ENCODE peak calls at places on chromosomes 3 and 15, in six cellular contexts. N, S, O, Q, Z and U are unnamed samples.

GRCh38 chr3:57518276-57518914 is 25.7 kb downstream of the DNAH12 start:
- DNase-seq in N (peak; percentile 65), Z (no peak), Q (peak; percentile 9), O (no peak), S (no peak), U (no peak)

GRCh38 chr15:40427188-40427587 is 13.6 kb upstream of the BAHD1 start:
- DNase-seq in N (no peak), S (no peak), Q (no peak), Z (no peak), O (no peak), U (no peak)

GRCh38 chr3:101531473-101532086 is 18.6 kb upstream of the SENP7 start:
- DNase-seq in O (no peak), S (no peak), Z (no peak), Q (no peak), N (no peak), U (no peak)

GRCh38 chr3:190597291-190597690 is 83.4 kb downstream of the IL1RAP start:
- DNase-seq in N (no peak), Z (no peak), O (no peak), S (no peak), Q (no peak), U (no peak)

GRCh38 chr15:78105541-78106241 is 13.3 kb downstream of the SH2D7 start:
- DNase-seq in Q (no peak), Z (no peak), S (no peak), N (peak; percentile 27), O (no peak), U (no peak)

GRCh38 chr3:172246107-172246870 is 202.0 kb downstream of the GHSR start:
- DNase-seq in Q (no peak), Z (no peak), S (no peak), O (no peak), N (no peak), U (no peak)

GRCh38 chr15:92074646-92075045 is 221.1 kb downstream of the SLCO3A1 start:
- DNase-seq in Q (no peak), O (no peak), S (peak; percentile 31), Z (no peak), N (peak; percentile 17), U (no peak)

GRCh38 chr3:56613016-56613415 is 56.0 kb downstream of the CCDC66 start:
- DNase-seq in Z (no peak), O (no peak), Q (no peak), N (no peak), S (no peak), U (no peak)

GRCh38 chr15:44971036-44971435 is 14.5 kb downstream of the TERB2 start:
- DNase-seq in O (no peak), Q (no peak), N (no peak), S (no peak), Z (no peak), U (no peak)

GRCh38 chr3:39106281-39107055 is 959 bp downstream of the GORASP1 start:
- DNase-seq in Q (no peak), S (no peak), Z (no peak), N (peak; percentile 62), O (peak; percentile 65), U (no peak)

GRCh38 chr3:165645191-165645590 is 192.0 kb downstream of the BCHE start:
- DNase-seq in O (no peak), Q (no peak), N (no peak), Z (no peak), S (no peak), U (no peak)

GRCh38 chr3:184186184-184186901 is at the start of gene ABCF3:
- DNase-seq in Z (peak; percentile 60), Q (no peak), N (peak; percentile 49), S (peak; percentile 28), O (peak; percentile 75), U (no peak)

GRCh38 chr3:61278713-61279112 is 27.5 kb upstream of the FHIT start:
- DNase-seq in Q (no peak), S (no peak), N (no peak), O (no peak), Z (no peak), U (no peak)

GRCh38 chr3:155367510-155367909 is 74.0 kb upstream of the STRIT1 start:
- DNase-seq in N (peak; percentile 68), O (peak; percentile 51), S (peak; percentile 24), Q (no peak), Z (no peak), U (no peak)

GRCh38 chr3:141426404-141427034 is 58.2 kb downstream of the ZBTB38 start:
- DNase-seq in Z (peak; percentile 83), Q (no peak), S (no peak), N (peak; percentile 90), O (peak; percentile 64), U (no peak)

GRCh38 chr3:74631341-74631740 is 16.9 kb upstream of the CNTN3 start:
- DNase-seq in Q (no peak), N (peak; percentile 48), O (no peak), S (no peak), Z (no peak), U (no peak)

GRCh38 chr15:68275165-68275746 is 2.3 kb upstream of the FEM1B start:
- DNase-seq in N (peak; percentile 89), S (no peak), O (no peak), Q (no peak), Z (peak; percentile 79), U (no peak)

GRCh38 chr3:146970236-146970635 is 365.1 kb upstream of the PLSCR5 start:
- DNase-seq in N (no peak), O (no peak), Q (peak; percentile 11), Z (no peak), S (no peak), U (no peak)

GRCh38 chr3:23303601-23304217 is 100.6 kb downstream of the UBE2E2 start:
- DNase-seq in Q (no peak), N (no peak), S (no peak), O (no peak), Z (no peak), U (no peak)

GRCh38 chr3:167936010-167936409 is 159.7 kb downstream of the GOLIM4 start:
- DNase-seq in Z (no peak), O (no peak), S (no peak), Q (no peak), N (no peak), U (no peak)

GRCh38 chr3:195892355-195893120 is 15.8 kb downstream of the TNK2 start:
- DNase-seq in S (no peak), N (peak; percentile 56), Q (no peak), Z (peak; percentile 82), O (peak; percentile 50), U (no peak)

GRCh38 chr3:195893121-195893449 is 15.3 kb downstream of the TNK2 start:
- DNase-seq in N (no peak), Z (peak; percentile 74), S (no peak), Q (no peak), O (no peak), U (no peak)

GRCh38 chr3:195893916-195894315 is 14.4 kb downstream of the TNK2 start:
- DNase-seq in N (no peak), Z (peak; percentile 60), S (no peak), Q (no peak), O (no peak), U (no peak)

GRCh38 chr3:195892105-195892354 is 16.3 kb downstream of the TNK2 start:
- DNase-seq in O (no peak), S (no peak), N (no peak), Z (peak; percentile 34), Q (no peak), U (no peak)

DNA sequence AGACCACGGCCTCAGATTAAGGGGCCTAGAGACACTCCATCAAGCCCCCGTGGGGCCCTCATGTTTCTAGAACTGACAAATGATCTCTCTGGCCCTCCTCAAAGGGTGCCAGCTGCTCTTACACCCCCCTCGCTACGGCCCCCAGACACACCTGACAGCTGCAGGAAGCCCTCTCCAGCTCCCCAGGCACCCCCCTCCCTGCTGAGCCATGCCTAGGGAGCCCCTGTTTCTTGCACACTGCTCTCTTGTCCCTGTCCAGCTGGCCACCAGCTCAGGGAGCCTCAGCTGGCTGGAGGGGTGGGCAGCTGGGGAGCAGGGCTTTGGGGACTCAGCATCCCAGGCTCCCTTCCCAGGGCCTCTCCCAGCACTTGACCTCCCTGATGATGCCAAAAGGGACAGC is 14.8 kb downstream of the TNK2 start:
- DNase-seq in S (peak; percentile 81), O (no peak), Z (peak; percentile 60), Q (no peak), N (no peak), U (no peak)
- H3K4me3 ChIP-seq in S (peak overlapping the region; percentile 88), O (no peak overlapping the region), Z (no peak overlapping the region), Q (no peak overlapping the region), N (no peak overlapping the region), U (peak overlapping the region; percentile 68)

DNA sequence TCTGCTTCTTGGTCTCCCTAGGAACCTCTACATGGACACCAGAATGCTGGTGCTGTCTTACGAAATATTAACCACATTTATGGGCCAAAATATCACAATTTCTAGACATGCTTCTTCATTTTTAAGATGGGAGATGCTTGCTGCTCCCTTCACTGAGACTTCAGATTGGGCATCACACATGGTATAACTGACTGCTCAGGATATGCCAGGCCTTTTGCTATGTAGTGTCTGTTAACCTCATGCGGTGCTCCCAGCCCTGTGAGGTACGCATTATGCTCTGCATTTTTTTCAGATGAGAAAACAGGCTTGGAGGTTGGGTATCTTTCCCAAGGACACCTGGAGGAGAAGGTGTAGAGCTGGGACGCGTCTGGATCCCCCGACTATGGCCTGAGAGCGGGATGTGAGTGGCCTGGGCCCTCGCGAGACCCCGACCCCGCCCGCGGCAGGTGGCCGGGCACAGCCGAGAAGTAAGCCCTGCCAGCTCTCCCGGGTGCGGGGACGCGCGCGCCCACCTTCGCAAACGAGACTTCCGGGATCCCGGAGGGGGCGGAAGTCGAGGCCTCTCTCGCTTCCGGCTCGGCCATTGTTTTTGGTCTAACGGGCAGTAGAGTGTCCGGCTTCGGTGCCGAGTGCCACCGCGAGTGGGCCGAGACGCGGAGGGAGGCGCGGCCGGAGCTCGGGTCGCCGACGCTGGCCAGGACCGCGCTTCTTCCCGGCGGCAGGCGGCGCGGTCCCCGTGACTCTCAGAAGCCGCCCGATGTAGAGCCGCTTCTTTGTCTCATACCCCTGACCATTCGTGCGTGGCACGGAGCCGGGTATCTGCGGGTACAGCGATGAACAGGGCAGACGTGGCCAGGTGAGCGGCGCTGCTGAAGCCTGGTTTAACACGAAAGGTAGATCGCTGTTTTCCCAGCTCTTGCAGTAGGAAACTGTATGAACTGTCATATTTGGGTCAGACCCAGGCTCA is at the start of gene ZKSCAN7:
- DNase-seq in N (peak; percentile 53), Z (peak; percentile 10), Q (no peak), O (peak; percentile 77), S (no peak), U (peak; percentile 75)
- H3K4me3 ChIP-seq in N (peak within 1 kb of the TSS; percentile 91), Z (peak within 1 kb of the TSS; percentile 86), Q (peak within 1 kb of the TSS; percentile 50), O (peak within 1 kb of the TSS; percentile 93), S (no peak within 1 kb of the TSS), U (peak within 1 kb of the TSS; percentile 78)

GRCh38 chr3:32347286-32348125 is 44.1 kb upstream of the CMTM7 start:
- DNase-seq in Q (no peak), Z (no peak), S (no peak), O (no peak), N (no peak), U (no peak)
- H3K4me3 ChIP-seq in Q (no peak overlapping the region), Z (no peak overlapping the region), S (no peak overlapping the region), O (no peak overlapping the region), N (no peak overlapping the region), U (peak overlapping the region; percentile 44)

GRCh38 chr15:76341366-76342045 is 4.9 kb downstream of the ISL2 start:
- DNase-seq in Q (no peak), Z (no peak), O (peak; percentile 16), N (no peak), S (no peak), U (no peak)

GRCh38 chr15:76339302-76340197 is 3.0 kb downstream of the ISL2 start:
- DNase-seq in N (peak; percentile 38), Q (no peak), O (peak; percentile 60), S (peak; percentile 9), Z (no peak), U (no peak)

GRCh38 chr15:76340198-76340801 is 3.7 kb downstream of the ISL2 start:
- DNase-seq in S (no peak), N (no peak), Z (no peak), Q (no peak), O (peak; percentile 37), U (no peak)

GRCh38 chr15:76342046-76342381 is 5.4 kb downstream of the ISL2 start:
- DNase-seq in N (no peak), Q (no peak), Z (no peak), S (no peak), O (peak; percentile 21), U (no peak)

GRCh38 chr15:76340802-76341365 is 4.3 kb downstream of the ISL2 start:
- DNase-seq in Q (no peak), Z (peak; percentile 37), S (no peak), O (peak; percentile 21), N (no peak), U (no peak)
- H3K4me3 ChIP-seq in Q (no peak overlapping the region), Z (peak overlapping the region; percentile 51), S (no peak overlapping the region), O (peak overlapping the region; percentile 67), N (no peak overlapping the region), U (peak overlapping the region; percentile 66)